ENCODE peak calls at places on chromosome 4, in seven cellular contexts. One of them, this sample, is unnamed.

GRCh38 chr4:81712714-81713113 is 241.0 kb upstream of the RASGEF1B start:
- DNase-seq in activated CD4-positive, alpha-beta T cell treated with anti-CD3 and anti-CD28 coated beads, Interleukin-2, amount 10 ng/mL, durations not matched to agents 7 days and 5 days: no peak
- DNase-seq in HT1080: no peak
- DNase-seq in BJ: no peak
- DNase-seq in lung microvascular endothelial cell: no peak
- DNase-seq in H4: no peak
- DNase-seq in NCI-H345: no peak
- DNase-seq in this sample: no peak

GRCh38 chr4:146029147-146029546 is 90.5 kb upstream of the ZNF827 start:
- DNase-seq in H4: no peak
- DNase-seq in NCI-H345: no peak
- DNase-seq in activated CD4-positive, alpha-beta T cell treated with anti-CD3 and anti-CD28 coated beads, Interleukin-2, amount 10 ng/mL, durations not matched to agents 7 days and 5 days: no peak
- DNase-seq in HT1080: peak
- DNase-seq in lung microvascular endothelial cell: no peak
- DNase-seq in BJ: no peak
- DNase-seq in this sample: no peak

GRCh38 chr4:78846258-78846657 is 70.1 kb downstream of the BMP2K start:
- DNase-seq in lung microvascular endothelial cell: no peak
- DNase-seq in HT1080: no peak
- DNase-seq in activated CD4-positive, alpha-beta T cell treated with anti-CD3 and anti-CD28 coated beads, Interleukin-2, amount 10 ng/mL, durations not matched to agents 7 days and 5 days: no peak
- DNase-seq in NCI-H345: no peak
- DNase-seq in BJ: no peak
- DNase-seq in H4: no peak
- DNase-seq in this sample: no peak

GRCh38 chr4:56908206-56909082 is 744 bp downstream of the REST start:
- DNase-seq in activated CD4-positive, alpha-beta T cell treated with anti-CD3 and anti-CD28 coated beads, Interleukin-2, amount 10 ng/mL, durations not matched to agents 7 days and 5 days: peak
- DNase-seq in NCI-H345: no peak
- DNase-seq in lung microvascular endothelial cell: peak
- DNase-seq in HT1080: peak
- DNase-seq in BJ: no peak
- DNase-seq in H4: peak
- DNase-seq in this sample: peak

GRCh38 chr4:17535242-17535641 is 20.3 kb downstream of the CLRN2 start:
- DNase-seq in H4: no peak
- DNase-seq in lung microvascular endothelial cell: no peak
- DNase-seq in HT1080: no peak
- DNase-seq in BJ: no peak
- DNase-seq in activated CD4-positive, alpha-beta T cell treated with anti-CD3 and anti-CD28 coated beads, Interleukin-2, amount 10 ng/mL, durations not matched to agents 7 days and 5 days: no peak
- DNase-seq in NCI-H345: no peak
- DNase-seq in this sample: no peak

GRCh38 chr4:600166-600565 is 24.1 kb upstream of the TMEM271 start:
- DNase-seq in BJ: no peak
- DNase-seq in H4: no peak
- DNase-seq in HT1080: no peak
- DNase-seq in lung microvascular endothelial cell: no peak
- DNase-seq in NCI-H345: no peak
- DNase-seq in activated CD4-positive, alpha-beta T cell treated with anti-CD3 and anti-CD28 coated beads, Interleukin-2, amount 10 ng/mL, durations not matched to agents 7 days and 5 days: no peak
- DNase-seq in this sample: no peak

GRCh38 chr4:10075953-10076391 is 40.6 kb downstream of the WDR1 start:
- DNase-seq in lung microvascular endothelial cell: no peak
- DNase-seq in BJ: no peak
- DNase-seq in NCI-H345: no peak
- DNase-seq in H4: no peak
- DNase-seq in activated CD4-positive, alpha-beta T cell treated with anti-CD3 and anti-CD28 coated beads, Interleukin-2, amount 10 ng/mL, durations not matched to agents 7 days and 5 days: no peak
- DNase-seq in HT1080: no peak
- DNase-seq in this sample: no peak

GRCh38 chr4:61200991-61201526 is 933 bp downstream of the ADGRL3 start:
- DNase-seq in BJ: no peak
- DNase-seq in NCI-H345: peak
- DNase-seq in lung microvascular endothelial cell: no peak
- DNase-seq in H4: no peak
- DNase-seq in HT1080: peak
- DNase-seq in activated CD4-positive, alpha-beta T cell treated with anti-CD3 and anti-CD28 coated beads, Interleukin-2, amount 10 ng/mL, durations not matched to agents 7 days and 5 days: no peak
- DNase-seq in this sample: peak

GRCh38 chr4:125243835-125244397 is 70.8 kb upstream of the FAT4 start:
- DNase-seq in lung microvascular endothelial cell: peak
- DNase-seq in NCI-H345: no peak
- DNase-seq in activated CD4-positive, alpha-beta T cell treated with anti-CD3 and anti-CD28 coated beads, Interleukin-2, amount 10 ng/mL, durations not matched to agents 7 days and 5 days: no peak
- DNase-seq in HT1080: no peak
- DNase-seq in BJ: no peak
- DNase-seq in H4: no peak
- DNase-seq in this sample: no peak

GRCh38 chr4:104465201-104465600 is 29.5 kb downstream of the CXXC4 start:
- DNase-seq in activated CD4-positive, alpha-beta T cell treated with anti-CD3 and anti-CD28 coated beads, Interleukin-2, amount 10 ng/mL, durations not matched to agents 7 days and 5 days: no peak
- DNase-seq in lung microvascular endothelial cell: no peak
- DNase-seq in BJ: no peak
- DNase-seq in HT1080: no peak
- DNase-seq in NCI-H345: no peak
- DNase-seq in H4: no peak
- DNase-seq in this sample: no peak

GRCh38 chr4:102736636-102737549 is 23.9 kb downstream of the MANBA start:
- DNase-seq in NCI-H345: peak
- DNase-seq in BJ: no peak
- DNase-seq in HT1080: no peak
- DNase-seq in activated CD4-positive, alpha-beta T cell treated with anti-CD3 and anti-CD28 coated beads, Interleukin-2, amount 10 ng/mL, durations not matched to agents 7 days and 5 days: no peak
- DNase-seq in lung microvascular endothelial cell: no peak
- DNase-seq in H4: no peak
- DNase-seq in this sample: no peak

GRCh38 chr4:3776166-3777032 is 10.2 kb downstream of the ADRA2C start:
- DNase-seq in lung microvascular endothelial cell: no peak
- DNase-seq in activated CD4-positive, alpha-beta T cell treated with anti-CD3 and anti-CD28 coated beads, Interleukin-2, amount 10 ng/mL, durations not matched to agents 7 days and 5 days: no peak
- DNase-seq in BJ: no peak
- DNase-seq in NCI-H345: no peak
- DNase-seq in H4: no peak
- DNase-seq in HT1080: no peak
- DNase-seq in this sample: no peak

GRCh38 chr4:150181536-150181935 is 103.3 kb downstream of the DCLK2 start:
- DNase-seq in activated CD4-positive, alpha-beta T cell treated with anti-CD3 and anti-CD28 coated beads, Interleukin-2, amount 10 ng/mL, durations not matched to agents 7 days and 5 days: no peak
- DNase-seq in lung microvascular endothelial cell: peak
- DNase-seq in BJ: no peak
- DNase-seq in H4: no peak
- DNase-seq in HT1080: peak
- DNase-seq in NCI-H345: no peak
- DNase-seq in this sample: no peak

GRCh38 chr4:86331362-86331761 is 28.5 kb downstream of the MAPK10 start:
- DNase-seq in HT1080: no peak
- DNase-seq in NCI-H345: no peak
- DNase-seq in activated CD4-positive, alpha-beta T cell treated with anti-CD3 and anti-CD28 coated beads, Interleukin-2, amount 10 ng/mL, durations not matched to agents 7 days and 5 days: no peak
- DNase-seq in BJ: no peak
- DNase-seq in lung microvascular endothelial cell: no peak
- DNase-seq in H4: no peak
- DNase-seq in this sample: no peak

GRCh38 chr4:183909187-183909586 is 4.1 kb downstream of the STOX2 start:
- DNase-seq in BJ: no peak
- DNase-seq in HT1080: no peak
- DNase-seq in activated CD4-positive, alpha-beta T cell treated with anti-CD3 and anti-CD28 coated beads, Interleukin-2, amount 10 ng/mL, durations not matched to agents 7 days and 5 days: no peak
- DNase-seq in lung microvascular endothelial cell: no peak
- DNase-seq in H4: no peak
- DNase-seq in NCI-H345: no peak
- DNase-seq in this sample: no peak

GRCh38 chr4:94334519-94334918 is 8.1 kb downstream of the HPGDS start:
- DNase-seq in H4: no peak
- DNase-seq in BJ: no peak
- DNase-seq in HT1080: no peak
- DNase-seq in activated CD4-positive, alpha-beta T cell treated with anti-CD3 and anti-CD28 coated beads, Interleukin-2, amount 10 ng/mL, durations not matched to agents 7 days and 5 days: no peak
- DNase-seq in lung microvascular endothelial cell: no peak
- DNase-seq in NCI-H345: no peak
- DNase-seq in this sample: no peak

GRCh38 chr4:2361366-2362285 is 56.8 kb downstream of the ZFYVE28 start:
- DNase-seq in lung microvascular endothelial cell: no peak
- DNase-seq in BJ: no peak
- DNase-seq in H4: no peak
- DNase-seq in HT1080: no peak
- DNase-seq in NCI-H345: no peak
- DNase-seq in activated CD4-positive, alpha-beta T cell treated with anti-CD3 and anti-CD28 coated beads, Interleukin-2, amount 10 ng/mL, durations not matched to agents 7 days and 5 days: no peak
- DNase-seq in this sample: no peak

GRCh38 chr4:38011484-38012162 is 51.4 kb downstream of the PTTG2 start:
- DNase-seq in HT1080: no peak
- DNase-seq in lung microvascular endothelial cell: no peak
- DNase-seq in NCI-H345: no peak
- DNase-seq in BJ: no peak
- DNase-seq in activated CD4-positive, alpha-beta T cell treated with anti-CD3 and anti-CD28 coated beads, Interleukin-2, amount 10 ng/mL, durations not matched to agents 7 days and 5 days: no peak
- DNase-seq in H4: no peak
- DNase-seq in this sample: no peak

GRCh38 chr4:128782875-128783614 is 26.5 kb upstream of the JADE1 start:
- DNase-seq in BJ: no peak
- DNase-seq in lung microvascular endothelial cell: no peak
- DNase-seq in H4: no peak
- DNase-seq in HT1080: peak
- DNase-seq in activated CD4-positive, alpha-beta T cell treated with anti-CD3 and anti-CD28 coated beads, Interleukin-2, amount 10 ng/mL, durations not matched to agents 7 days and 5 days: no peak
- DNase-seq in NCI-H345: no peak
- DNase-seq in this sample: no peak

GRCh38 chr4:24529555-24529954 is 54.8 kb downstream of the DHX15 start:
- DNase-seq in NCI-H345: no peak
- DNase-seq in HT1080: no peak
- DNase-seq in BJ: no peak
- DNase-seq in H4: no peak
- DNase-seq in activated CD4-positive, alpha-beta T cell treated with anti-CD3 and anti-CD28 coated beads, Interleukin-2, amount 10 ng/mL, durations not matched to agents 7 days and 5 days: no peak
- DNase-seq in lung microvascular endothelial cell: no peak
- DNase-seq in this sample: no peak

GRCh38 chr4:161629694-161630441 is 533.9 kb downstream of the FSTL5 start:
- DNase-seq in H4: peak
- DNase-seq in lung microvascular endothelial cell: no peak
- DNase-seq in BJ: peak
- DNase-seq in activated CD4-positive, alpha-beta T cell treated with anti-CD3 and anti-CD28 coated beads, Interleukin-2, amount 10 ng/mL, durations not matched to agents 7 days and 5 days: no peak
- DNase-seq in NCI-H345: no peak
- DNase-seq in HT1080: peak
- DNase-seq in this sample: no peak

GRCh38 chr4:71184195-71184781 is 154.5 kb upstream of the SLC4A4 start:
- DNase-seq in lung microvascular endothelial cell: peak
- DNase-seq in HT1080: peak
- DNase-seq in H4: peak
- DNase-seq in activated CD4-positive, alpha-beta T cell treated with anti-CD3 and anti-CD28 coated beads, Interleukin-2, amount 10 ng/mL, durations not matched to agents 7 days and 5 days: peak
- DNase-seq in NCI-H345: peak
- DNase-seq in BJ: no peak
- DNase-seq in this sample: peak

GRCh38 chr4:124066579-124066978 is 646.0 kb downstream of the ANKRD50 start:
- DNase-seq in NCI-H345: no peak
- DNase-seq in BJ: no peak
- DNase-seq in activated CD4-positive, alpha-beta T cell treated with anti-CD3 and anti-CD28 coated beads, Interleukin-2, amount 10 ng/mL, durations not matched to agents 7 days and 5 days: no peak
- DNase-seq in lung microvascular endothelial cell: no peak
- DNase-seq in HT1080: no peak
- DNase-seq in H4: no peak
- DNase-seq in this sample: no peak

GRCh38 chr4:182017038-182017437 is 226.2 kb upstream of the TENM3 start:
- DNase-seq in activated CD4-positive, alpha-beta T cell treated with anti-CD3 and anti-CD28 coated beads, Interleukin-2, amount 10 ng/mL, durations not matched to agents 7 days and 5 days: no peak
- DNase-seq in lung microvascular endothelial cell: no peak
- DNase-seq in NCI-H345: no peak
- DNase-seq in HT1080: no peak
- DNase-seq in BJ: no peak
- DNase-seq in H4: no peak
- DNase-seq in this sample: no peak

GRCh38 chr4:140220053-140220452 is 66.1 kb upstream of the MAML3 start:
- DNase-seq in BJ: no peak
- DNase-seq in H4: no peak
- DNase-seq in activated CD4-positive, alpha-beta T cell treated with anti-CD3 and anti-CD28 coated beads, Interleukin-2, amount 10 ng/mL, durations not matched to agents 7 days and 5 days: no peak
- DNase-seq in HT1080: no peak
- DNase-seq in lung microvascular endothelial cell: no peak
- DNase-seq in NCI-H345: no peak
- DNase-seq in this sample: no peak

GRCh38 chr4:163544407-163545038 is 50.0 kb downstream of the TMA16 start:
- DNase-seq in NCI-H345: peak
- DNase-seq in activated CD4-positive, alpha-beta T cell treated with anti-CD3 and anti-CD28 coated beads, Interleukin-2, amount 10 ng/mL, durations not matched to agents 7 days and 5 days: peak
- DNase-seq in lung microvascular endothelial cell: peak
- DNase-seq in BJ: no peak
- DNase-seq in HT1080: peak
- DNase-seq in H4: peak
- DNase-seq in this sample: peak

GRCh38 chr4:3438847-3439180 is 3.0 kb upstream of the HGFAC start:
- DNase-seq in HT1080: no peak
- DNase-seq in activated CD4-positive, alpha-beta T cell treated with anti-CD3 and anti-CD28 coated beads, Interleukin-2, amount 10 ng/mL, durations not matched to agents 7 days and 5 days: no peak
- DNase-seq in NCI-H345: no peak
- DNase-seq in H4: no peak
- DNase-seq in BJ: no peak
- DNase-seq in lung microvascular endothelial cell: no peak
- DNase-seq in this sample: no peak

GRCh38 chr4:84379881-84380618 is 119.0 kb downstream of the NKX6-1 start:
- DNase-seq in HT1080: peak
- DNase-seq in activated CD4-positive, alpha-beta T cell treated with anti-CD3 and anti-CD28 coated beads, Interleukin-2, amount 10 ng/mL, durations not matched to agents 7 days and 5 days: no peak
- DNase-seq in NCI-H345: no peak
- DNase-seq in BJ: no peak
- DNase-seq in lung microvascular endothelial cell: no peak
- DNase-seq in H4: peak
- DNase-seq in this sample: no peak

GRCh38 chr4:6464842-6465588 is 7.4 kb downstream of the PPP2R2C start:
- DNase-seq in BJ: no peak
- DNase-seq in NCI-H345: no peak
- DNase-seq in HT1080: peak
- DNase-seq in H4: no peak
- DNase-seq in lung microvascular endothelial cell: no peak
- DNase-seq in activated CD4-positive, alpha-beta T cell treated with anti-CD3 and anti-CD28 coated beads, Interleukin-2, amount 10 ng/mL, durations not matched to agents 7 days and 5 days: peak
- DNase-seq in this sample: no peak

GRCh38 chr4:53558061-53558801 is 33.1 kb downstream of the LNX1 start:
- DNase-seq in HT1080: peak
- DNase-seq in activated CD4-positive, alpha-beta T cell treated with anti-CD3 and anti-CD28 coated beads, Interleukin-2, amount 10 ng/mL, durations not matched to agents 7 days and 5 days: no peak
- DNase-seq in BJ: no peak
- DNase-seq in lung microvascular endothelial cell: peak
- DNase-seq in H4: no peak
- DNase-seq in NCI-H345: peak
- DNase-seq in this sample: no peak

GRCh38 chr4:72701987-72702819 is 133.2 kb upstream of the ADAMTS3 start:
- DNase-seq in HT1080: peak
- DNase-seq in lung microvascular endothelial cell: peak
- DNase-seq in NCI-H345: peak
- DNase-seq in BJ: peak
- DNase-seq in activated CD4-positive, alpha-beta T cell treated with anti-CD3 and anti-CD28 coated beads, Interleukin-2, amount 10 ng/mL, durations not matched to agents 7 days and 5 days: peak
- DNase-seq in H4: peak
- DNase-seq in this sample: peak

GRCh38 chr4:122364700-122365404 is 14.0 kb upstream of the ADAD1 start:
- DNase-seq in NCI-H345: no peak
- DNase-seq in BJ: no peak
- DNase-seq in H4: no peak
- DNase-seq in activated CD4-positive, alpha-beta T cell treated with anti-CD3 and anti-CD28 coated beads, Interleukin-2, amount 10 ng/mL, durations not matched to agents 7 days and 5 days: peak
- DNase-seq in HT1080: no peak
- DNase-seq in lung microvascular endothelial cell: no peak
- DNase-seq in this sample: no peak

GRCh38 chr4:10267066-10267465 is 150.5 kb upstream of the WDR1 start:
- DNase-seq in HT1080: no peak
- DNase-seq in BJ: no peak
- DNase-seq in activated CD4-positive, alpha-beta T cell treated with anti-CD3 and anti-CD28 coated beads, Interleukin-2, amount 10 ng/mL, durations not matched to agents 7 days and 5 days: no peak
- DNase-seq in NCI-H345: no peak
- DNase-seq in H4: no peak
- DNase-seq in lung microvascular endothelial cell: no peak
- DNase-seq in this sample: no peak

GRCh38 chr4:38409852-38410251 is 254.1 kb upstream of the KLF3 start:
- DNase-seq in NCI-H345: no peak
- DNase-seq in H4: no peak
- DNase-seq in lung microvascular endothelial cell: peak
- DNase-seq in BJ: no peak
- DNase-seq in HT1080: no peak
- DNase-seq in activated CD4-positive, alpha-beta T cell treated with anti-CD3 and anti-CD28 coated beads, Interleukin-2, amount 10 ng/mL, durations not matched to agents 7 days and 5 days: no peak
- DNase-seq in this sample: no peak

GRCh38 chr4:144183165-144183564 is 42.6 kb upstream of the GYPA start:
- DNase-seq in HT1080: no peak
- DNase-seq in lung microvascular endothelial cell: no peak
- DNase-seq in H4: no peak
- DNase-seq in BJ: no peak
- DNase-seq in NCI-H345: no peak
- DNase-seq in activated CD4-positive, alpha-beta T cell treated with anti-CD3 and anti-CD28 coated beads, Interleukin-2, amount 10 ng/mL, durations not matched to agents 7 days and 5 days: no peak
- DNase-seq in this sample: no peak

GRCh38 chr4:103008875-103009729 is 10.4 kb downstream of the SLC9B1 start:
- DNase-seq in NCI-H345: peak
- DNase-seq in activated CD4-positive, alpha-beta T cell treated with anti-CD3 and anti-CD28 coated beads, Interleukin-2, amount 10 ng/mL, durations not matched to agents 7 days and 5 days: peak
- DNase-seq in HT1080: peak
- DNase-seq in H4: peak
- DNase-seq in BJ: peak
- DNase-seq in lung microvascular endothelial cell: peak
- DNase-seq in this sample: peak

GRCh38 chr4:84224522-84224921 is 274.6 kb downstream of the NKX6-1 start:
- DNase-seq in NCI-H345: no peak
- DNase-seq in activated CD4-positive, alpha-beta T cell treated with anti-CD3 and anti-CD28 coated beads, Interleukin-2, amount 10 ng/mL, durations not matched to agents 7 days and 5 days: no peak
- DNase-seq in HT1080: no peak
- DNase-seq in H4: no peak
- DNase-seq in BJ: no peak
- DNase-seq in lung microvascular endothelial cell: no peak
- DNase-seq in this sample: no peak

GRCh38 chr4:7323872-7324650 is 110.7 kb downstream of the PSAPL1 start:
- DNase-seq in lung microvascular endothelial cell: no peak
- DNase-seq in NCI-H345: peak
- DNase-seq in HT1080: peak
- DNase-seq in H4: no peak
- DNase-seq in activated CD4-positive, alpha-beta T cell treated with anti-CD3 and anti-CD28 coated beads, Interleukin-2, amount 10 ng/mL, durations not matched to agents 7 days and 5 days: no peak
- DNase-seq in BJ: no peak
- DNase-seq in this sample: no peak